ENCODE peak calls at places on chromosome 14, in seven cellular contexts. One of them, this sample, is unnamed.

GRCh38 chr14:87967496-87967895 is 25.5 kb downstream of the GALC start:
- DNase-seq in HT1080: no peak
- DNase-seq in activated CD4-positive, CD25-positive, alpha-beta regulatory T cell treated with anti-CD3 and anti-CD28 coated beads, Interleukin-2, amount 50 U/mL, for 16 hours: no peak
- DNase-seq in naive thymus-derived CD8-positive, alpha-beta T cell: no peak
- DNase-seq in memory B cell: no peak
- DNase-seq in T-helper 9 cell: no peak
- DNase-seq in NCI-H2081: no peak
- DNase-seq in this sample: no peak

GRCh38 chr14:71658261-71658860 is 273.9 kb upstream of the RGS6 start:
- DNase-seq in HT1080: no peak
- DNase-seq in activated CD4-positive, CD25-positive, alpha-beta regulatory T cell treated with anti-CD3 and anti-CD28 coated beads, Interleukin-2, amount 50 U/mL, for 16 hours: no peak
- DNase-seq in naive thymus-derived CD8-positive, alpha-beta T cell: no peak
- DNase-seq in memory B cell: no peak
- DNase-seq in T-helper 9 cell: no peak
- DNase-seq in NCI-H2081: no peak
- DNase-seq in this sample: no peak

GRCh38 chr14:94372021-94372605 is 16.3 kb downstream of the SERPINA1 start:
- DNase-seq in HT1080: no peak
- DNase-seq in activated CD4-positive, CD25-positive, alpha-beta regulatory T cell treated with anti-CD3 and anti-CD28 coated beads, Interleukin-2, amount 50 U/mL, for 16 hours: no peak
- DNase-seq in naive thymus-derived CD8-positive, alpha-beta T cell: no peak
- DNase-seq in memory B cell: no peak
- DNase-seq in T-helper 9 cell: no peak
- DNase-seq in NCI-H2081: no peak
- DNase-seq in this sample: no peak

GRCh38 chr14:22326001-22326400 is 263.0 kb downstream of the DAD1 start:
- DNase-seq in HT1080: no peak
- DNase-seq in activated CD4-positive, CD25-positive, alpha-beta regulatory T cell treated with anti-CD3 and anti-CD28 coated beads, Interleukin-2, amount 50 U/mL, for 16 hours: no peak
- DNase-seq in naive thymus-derived CD8-positive, alpha-beta T cell: no peak
- DNase-seq in memory B cell: no peak
- DNase-seq in T-helper 9 cell: no peak
- DNase-seq in NCI-H2081: no peak
- DNase-seq in this sample: no peak

GRCh38 chr14:52305014-52305413 is 9.1 kb upstream of the PTGER2 start:
- DNase-seq in HT1080: no peak
- DNase-seq in activated CD4-positive, CD25-positive, alpha-beta regulatory T cell treated with anti-CD3 and anti-CD28 coated beads, Interleukin-2, amount 50 U/mL, for 16 hours: no peak
- DNase-seq in naive thymus-derived CD8-positive, alpha-beta T cell: no peak
- DNase-seq in memory B cell: no peak
- DNase-seq in T-helper 9 cell: no peak
- DNase-seq in NCI-H2081: no peak
- DNase-seq in this sample: no peak

GRCh38 chr14:54881235-54881760 is 21.3 kb downstream of the GCH1 start:
- DNase-seq in HT1080: peak; percentile 56
- DNase-seq in activated CD4-positive, CD25-positive, alpha-beta regulatory T cell treated with anti-CD3 and anti-CD28 coated beads, Interleukin-2, amount 50 U/mL, for 16 hours: no peak
- DNase-seq in naive thymus-derived CD8-positive, alpha-beta T cell: no peak
- DNase-seq in memory B cell: peak; percentile 19
- DNase-seq in T-helper 9 cell: no peak
- DNase-seq in NCI-H2081: no peak
- DNase-seq in this sample: no peak

GRCh38 chr14:104805326-104805678 is 4.4 kb downstream of the ZBTB42 start:
- DNase-seq in HT1080: peak; percentile 84
- DNase-seq in activated CD4-positive, CD25-positive, alpha-beta regulatory T cell treated with anti-CD3 and anti-CD28 coated beads, Interleukin-2, amount 50 U/mL, for 16 hours: no peak
- DNase-seq in naive thymus-derived CD8-positive, alpha-beta T cell: no peak
- DNase-seq in memory B cell: no peak
- DNase-seq in T-helper 9 cell: no peak
- DNase-seq in NCI-H2081: no peak
- DNase-seq in this sample: no peak

GRCh38 chr14:26729851-26730250 is 132.0 kb upstream of the NOVA1 start:
- DNase-seq in HT1080: peak; percentile 14
- DNase-seq in activated CD4-positive, CD25-positive, alpha-beta regulatory T cell treated with anti-CD3 and anti-CD28 coated beads, Interleukin-2, amount 50 U/mL, for 16 hours: no peak
- DNase-seq in naive thymus-derived CD8-positive, alpha-beta T cell: no peak
- DNase-seq in memory B cell: no peak
- DNase-seq in T-helper 9 cell: no peak
- DNase-seq in NCI-H2081: no peak
- DNase-seq in this sample: no peak

GRCh38 chr14:53295985-53296582 is 143.0 kb upstream of the DDHD1 start:
- DNase-seq in HT1080: peak; percentile 27
- DNase-seq in activated CD4-positive, CD25-positive, alpha-beta regulatory T cell treated with anti-CD3 and anti-CD28 coated beads, Interleukin-2, amount 50 U/mL, for 16 hours: peak; percentile 3
- DNase-seq in naive thymus-derived CD8-positive, alpha-beta T cell: no peak
- DNase-seq in memory B cell: peak; percentile 47
- DNase-seq in T-helper 9 cell: no peak
- DNase-seq in NCI-H2081: peak; percentile 10
- DNase-seq in this sample: no peak

GRCh38 chr14:69079188-69079742 is 73.7 kb downstream of the DCAF5 start:
- DNase-seq in HT1080: peak; percentile 78
- DNase-seq in activated CD4-positive, CD25-positive, alpha-beta regulatory T cell treated with anti-CD3 and anti-CD28 coated beads, Interleukin-2, amount 50 U/mL, for 16 hours: no peak
- DNase-seq in naive thymus-derived CD8-positive, alpha-beta T cell: no peak
- DNase-seq in memory B cell: no peak
- DNase-seq in T-helper 9 cell: no peak
- DNase-seq in NCI-H2081: no peak
- DNase-seq in this sample: no peak

GRCh38 chr14:99548285-99548684 is 55.7 kb downstream of the CCDC85C start:
- DNase-seq in HT1080: no peak
- DNase-seq in activated CD4-positive, CD25-positive, alpha-beta regulatory T cell treated with anti-CD3 and anti-CD28 coated beads, Interleukin-2, amount 50 U/mL, for 16 hours: no peak
- DNase-seq in naive thymus-derived CD8-positive, alpha-beta T cell: no peak
- DNase-seq in memory B cell: no peak
- DNase-seq in T-helper 9 cell: no peak
- DNase-seq in NCI-H2081: peak; percentile 62
- DNase-seq in this sample: no peak

GRCh38 chr14:21070083-21070609 is at the start of gene ARHGEF40:
- DNase-seq in HT1080: no peak
- DNase-seq in activated CD4-positive, CD25-positive, alpha-beta regulatory T cell treated with anti-CD3 and anti-CD28 coated beads, Interleukin-2, amount 50 U/mL, for 16 hours: no peak
- DNase-seq in naive thymus-derived CD8-positive, alpha-beta T cell: no peak
- DNase-seq in memory B cell: no peak
- DNase-seq in T-helper 9 cell: peak; percentile 26
- DNase-seq in NCI-H2081: no peak
- DNase-seq in this sample: peak; percentile 62

GRCh38 chr14:101125313-101125712 is 221.8 kb upstream of the RTL1 start:
- DNase-seq in HT1080: no peak
- DNase-seq in activated CD4-positive, CD25-positive, alpha-beta regulatory T cell treated with anti-CD3 and anti-CD28 coated beads, Interleukin-2, amount 50 U/mL, for 16 hours: no peak
- DNase-seq in naive thymus-derived CD8-positive, alpha-beta T cell: no peak
- DNase-seq in memory B cell: no peak
- DNase-seq in T-helper 9 cell: no peak
- DNase-seq in NCI-H2081: no peak
- DNase-seq in this sample: no peak

GRCh38 chr14:102883028-102883953 is 39.2 kb upstream of the AMN start:
- DNase-seq in HT1080: no peak
- DNase-seq in activated CD4-positive, CD25-positive, alpha-beta regulatory T cell treated with anti-CD3 and anti-CD28 coated beads, Interleukin-2, amount 50 U/mL, for 16 hours: no peak
- DNase-seq in naive thymus-derived CD8-positive, alpha-beta T cell: no peak
- DNase-seq in memory B cell: no peak
- DNase-seq in T-helper 9 cell: no peak
- DNase-seq in NCI-H2081: no peak
- DNase-seq in this sample: no peak

GRCh38 chr14:77965919-77966435 is 166.1 kb downstream of the ADCK1 start:
- DNase-seq in HT1080: no peak
- DNase-seq in activated CD4-positive, CD25-positive, alpha-beta regulatory T cell treated with anti-CD3 and anti-CD28 coated beads, Interleukin-2, amount 50 U/mL, for 16 hours: no peak
- DNase-seq in naive thymus-derived CD8-positive, alpha-beta T cell: no peak
- DNase-seq in memory B cell: no peak
- DNase-seq in T-helper 9 cell: no peak
- DNase-seq in NCI-H2081: no peak
- DNase-seq in this sample: peak; percentile 30

GRCh38 chr14:23562822-23563472 is 4.6 kb downstream of the AP1G2 start:
- DNase-seq in HT1080: peak; percentile 56
- DNase-seq in activated CD4-positive, CD25-positive, alpha-beta regulatory T cell treated with anti-CD3 and anti-CD28 coated beads, Interleukin-2, amount 50 U/mL, for 16 hours: peak; percentile 11
- DNase-seq in naive thymus-derived CD8-positive, alpha-beta T cell: peak; percentile 38
- DNase-seq in memory B cell: peak; percentile 58
- DNase-seq in T-helper 9 cell: peak; percentile 55
- DNase-seq in NCI-H2081: peak; percentile 55
- DNase-seq in this sample: peak; percentile 81

GRCh38 chr14:105375635-105376057 is 22.7 kb upstream of the TEX22 start:
- DNase-seq in HT1080: peak; percentile 43
- DNase-seq in activated CD4-positive, CD25-positive, alpha-beta regulatory T cell treated with anti-CD3 and anti-CD28 coated beads, Interleukin-2, amount 50 U/mL, for 16 hours: no peak
- DNase-seq in naive thymus-derived CD8-positive, alpha-beta T cell: no peak
- DNase-seq in memory B cell: no peak
- DNase-seq in T-helper 9 cell: no peak
- DNase-seq in NCI-H2081: no peak
- DNase-seq in this sample: no peak

GRCh38 chr14:101125719-101126375 is 222.3 kb upstream of the RTL1 start:
- DNase-seq in HT1080: no peak
- DNase-seq in activated CD4-positive, CD25-positive, alpha-beta regulatory T cell treated with anti-CD3 and anti-CD28 coated beads, Interleukin-2, amount 50 U/mL, for 16 hours: no peak
- DNase-seq in naive thymus-derived CD8-positive, alpha-beta T cell: no peak
- DNase-seq in memory B cell: no peak
- DNase-seq in T-helper 9 cell: no peak
- DNase-seq in NCI-H2081: no peak
- DNase-seq in this sample: no peak

GRCh38 chr14:57168138-57168695 is 100.5 kb downstream of the EXOC5 start:
- DNase-seq in HT1080: peak; percentile 74
- DNase-seq in activated CD4-positive, CD25-positive, alpha-beta regulatory T cell treated with anti-CD3 and anti-CD28 coated beads, Interleukin-2, amount 50 U/mL, for 16 hours: no peak
- DNase-seq in naive thymus-derived CD8-positive, alpha-beta T cell: no peak
- DNase-seq in memory B cell: no peak
- DNase-seq in T-helper 9 cell: no peak
- DNase-seq in NCI-H2081: no peak
- DNase-seq in this sample: no peak

GRCh38 chr14:69658664-69659261 is 47.4 kb downstream of the SUSD6 start:
- DNase-seq in HT1080: peak; percentile 66
- DNase-seq in activated CD4-positive, CD25-positive, alpha-beta regulatory T cell treated with anti-CD3 and anti-CD28 coated beads, Interleukin-2, amount 50 U/mL, for 16 hours: no peak
- DNase-seq in naive thymus-derived CD8-positive, alpha-beta T cell: no peak
- DNase-seq in memory B cell: no peak
- DNase-seq in T-helper 9 cell: no peak
- DNase-seq in NCI-H2081: no peak
- DNase-seq in this sample: no peak

GRCh38 chr14:22518073-22518472 is 71.0 kb downstream of the DAD1 start:
- DNase-seq in HT1080: no peak
- DNase-seq in activated CD4-positive, CD25-positive, alpha-beta regulatory T cell treated with anti-CD3 and anti-CD28 coated beads, Interleukin-2, amount 50 U/mL, for 16 hours: no peak
- DNase-seq in naive thymus-derived CD8-positive, alpha-beta T cell: no peak
- DNase-seq in memory B cell: no peak
- DNase-seq in T-helper 9 cell: no peak
- DNase-seq in NCI-H2081: no peak
- DNase-seq in this sample: no peak

GRCh38 chr14:55448146-55448614 is 7.8 kb upstream of the TBPL2 start:
- DNase-seq in HT1080: peak; percentile 99
- DNase-seq in activated CD4-positive, CD25-positive, alpha-beta regulatory T cell treated with anti-CD3 and anti-CD28 coated beads, Interleukin-2, amount 50 U/mL, for 16 hours: no peak
- DNase-seq in naive thymus-derived CD8-positive, alpha-beta T cell: no peak
- DNase-seq in memory B cell: no peak
- DNase-seq in T-helper 9 cell: no peak
- DNase-seq in NCI-H2081: no peak
- DNase-seq in this sample: no peak

GRCh38 chr14:20799955-20800544 is 2.6 kb downstream of the RNASE1 start:
- DNase-seq in HT1080: no peak
- DNase-seq in activated CD4-positive, CD25-positive, alpha-beta regulatory T cell treated with anti-CD3 and anti-CD28 coated beads, Interleukin-2, amount 50 U/mL, for 16 hours: no peak
- DNase-seq in naive thymus-derived CD8-positive, alpha-beta T cell: no peak
- DNase-seq in memory B cell: peak; percentile 8
- DNase-seq in T-helper 9 cell: no peak
- DNase-seq in NCI-H2081: no peak
- DNase-seq in this sample: no peak

GRCh38 chr14:91158091-91158790 is 44.4 kb downstream of the DGLUCY start:
- DNase-seq in HT1080: no peak
- DNase-seq in activated CD4-positive, CD25-positive, alpha-beta regulatory T cell treated with anti-CD3 and anti-CD28 coated beads, Interleukin-2, amount 50 U/mL, for 16 hours: no peak
- DNase-seq in naive thymus-derived CD8-positive, alpha-beta T cell: no peak
- DNase-seq in memory B cell: no peak
- DNase-seq in T-helper 9 cell: no peak
- DNase-seq in NCI-H2081: no peak
- DNase-seq in this sample: no peak

GRCh38 chr14:105627701-105628100 is 101.3 kb downstream of the TMEM121 start:
- DNase-seq in HT1080: no peak
- DNase-seq in activated CD4-positive, CD25-positive, alpha-beta regulatory T cell treated with anti-CD3 and anti-CD28 coated beads, Interleukin-2, amount 50 U/mL, for 16 hours: no peak
- DNase-seq in naive thymus-derived CD8-positive, alpha-beta T cell: no peak
- DNase-seq in memory B cell: no peak
- DNase-seq in T-helper 9 cell: no peak
- DNase-seq in NCI-H2081: no peak
- DNase-seq in this sample: no peak

GRCh38 chr14:101972126-101972785 is 7.9 kb downstream of the DYNC1H1 start:
- DNase-seq in HT1080: peak; percentile 100
- DNase-seq in activated CD4-positive, CD25-positive, alpha-beta regulatory T cell treated with anti-CD3 and anti-CD28 coated beads, Interleukin-2, amount 50 U/mL, for 16 hours: no peak
- DNase-seq in naive thymus-derived CD8-positive, alpha-beta T cell: no peak
- DNase-seq in memory B cell: no peak
- DNase-seq in T-helper 9 cell: no peak
- DNase-seq in NCI-H2081: no peak
- DNase-seq in this sample: peak; percentile 59

GRCh38 chr14:44372807-44373497 is 134.1 kb downstream of the FSCB start:
- DNase-seq in HT1080: no peak
- DNase-seq in activated CD4-positive, CD25-positive, alpha-beta regulatory T cell treated with anti-CD3 and anti-CD28 coated beads, Interleukin-2, amount 50 U/mL, for 16 hours: no peak
- DNase-seq in naive thymus-derived CD8-positive, alpha-beta T cell: no peak
- DNase-seq in memory B cell: no peak
- DNase-seq in T-helper 9 cell: no peak
- DNase-seq in NCI-H2081: no peak
- DNase-seq in this sample: no peak

GRCh38 chr14:19729763-19730162 is 13.6 kb upstream of the OR4Q3 start:
- DNase-seq in HT1080: no peak
- DNase-seq in activated CD4-positive, CD25-positive, alpha-beta regulatory T cell treated with anti-CD3 and anti-CD28 coated beads, Interleukin-2, amount 50 U/mL, for 16 hours: no peak
- DNase-seq in naive thymus-derived CD8-positive, alpha-beta T cell: no peak
- DNase-seq in memory B cell: no peak
- DNase-seq in T-helper 9 cell: no peak
- DNase-seq in NCI-H2081: no peak
- DNase-seq in this sample: no peak

GRCh38 chr14:73818821-73819220 is 32.8 kb upstream of the PTGR2 start:
- DNase-seq in HT1080: no peak
- DNase-seq in activated CD4-positive, CD25-positive, alpha-beta regulatory T cell treated with anti-CD3 and anti-CD28 coated beads, Interleukin-2, amount 50 U/mL, for 16 hours: no peak
- DNase-seq in naive thymus-derived CD8-positive, alpha-beta T cell: no peak
- DNase-seq in memory B cell: no peak
- DNase-seq in T-helper 9 cell: no peak
- DNase-seq in NCI-H2081: no peak
- DNase-seq in this sample: no peak

GRCh38 chr14:22070119-22070982 is 396.7 kb upstream of the OR4E1 start:
- DNase-seq in HT1080: peak; percentile 5
- DNase-seq in activated CD4-positive, CD25-positive, alpha-beta regulatory T cell treated with anti-CD3 and anti-CD28 coated beads, Interleukin-2, amount 50 U/mL, for 16 hours: no peak
- DNase-seq in naive thymus-derived CD8-positive, alpha-beta T cell: peak; percentile 35
- DNase-seq in memory B cell: no peak
- DNase-seq in T-helper 9 cell: peak; percentile 22
- DNase-seq in NCI-H2081: no peak
- DNase-seq in this sample: no peak

GRCh38 chr14:67199016-67199415 is 9.8 kb downstream of the GARIN2 start:
- DNase-seq in HT1080: peak; percentile 18
- DNase-seq in activated CD4-positive, CD25-positive, alpha-beta regulatory T cell treated with anti-CD3 and anti-CD28 coated beads, Interleukin-2, amount 50 U/mL, for 16 hours: no peak
- DNase-seq in naive thymus-derived CD8-positive, alpha-beta T cell: no peak
- DNase-seq in memory B cell: no peak
- DNase-seq in T-helper 9 cell: no peak
- DNase-seq in NCI-H2081: no peak
- DNase-seq in this sample: no peak

GRCh38 chr14:21768116-21768874 is 94.7 kb upstream of the OR4E1 start:
- DNase-seq in HT1080: peak; percentile 29
- DNase-seq in activated CD4-positive, CD25-positive, alpha-beta regulatory T cell treated with anti-CD3 and anti-CD28 coated beads, Interleukin-2, amount 50 U/mL, for 16 hours: no peak
- DNase-seq in naive thymus-derived CD8-positive, alpha-beta T cell: peak; percentile 7
- DNase-seq in memory B cell: no peak
- DNase-seq in T-helper 9 cell: no peak
- DNase-seq in NCI-H2081: no peak
- DNase-seq in this sample: no peak

GRCh38 chr14:93654599-93654998 is 133.7 kb downstream of the PRIMA1 start:
- DNase-seq in HT1080: no peak
- DNase-seq in activated CD4-positive, CD25-positive, alpha-beta regulatory T cell treated with anti-CD3 and anti-CD28 coated beads, Interleukin-2, amount 50 U/mL, for 16 hours: no peak
- DNase-seq in naive thymus-derived CD8-positive, alpha-beta T cell: no peak
- DNase-seq in memory B cell: no peak
- DNase-seq in T-helper 9 cell: no peak
- DNase-seq in NCI-H2081: no peak
- DNase-seq in this sample: no peak

GRCh38 chr14:99982449-99983250 is 82.6 kb upstream of the EVL start:
- DNase-seq in HT1080: peak; percentile 58
- DNase-seq in activated CD4-positive, CD25-positive, alpha-beta regulatory T cell treated with anti-CD3 and anti-CD28 coated beads, Interleukin-2, amount 50 U/mL, for 16 hours: peak; percentile 30
- DNase-seq in naive thymus-derived CD8-positive, alpha-beta T cell: peak; percentile 50
- DNase-seq in memory B cell: peak; percentile 63
- DNase-seq in T-helper 9 cell: peak; percentile 49
- DNase-seq in NCI-H2081: peak; percentile 68
- DNase-seq in this sample: peak; percentile 64